ENCODE peak calls at places on chromosomes 2 and 18, in nine cellular contexts. S is IMR-90, T is K562, R is lower lobe of right lung, B is bronchial epithelial cell, C is type B pancreatic cell, U is kidney epithelial cell, O is neural progenitor cell, L is AG09309. D is an unnamed sample.

GRCh38 chr2:12636837-12637581 is 79.7 kb upstream of the TRIB2 start:
- DNase-seq in S (peak), T (no peak), R (no peak), B (no peak), C (no peak), U (no peak), O (no peak), L (no peak), D (no peak)

GRCh38 chr2:7910752-7911151 is 771.1 kb upstream of the ID2 start:
- DNase-seq in S (no peak), T (no peak), R (no peak), B (no peak), C (no peak), U (no peak), O (no peak), L (no peak), D (no peak)

GRCh38 chr2:150485871-150486538 is 1.5 kb downstream of the RND3 start:
- DNase-seq in S (peak), T (no peak), R (peak), B (peak), C (peak), U (no peak), O (peak), L (no peak), D (peak)

GRCh38 chr2:113060396-113060795 is 1.4 kb downstream of the IL36RN start:
- DNase-seq in S (no peak), T (no peak), R (no peak), B (peak), C (no peak), U (no peak), O (no peak), L (no peak), D (no peak)

GRCh38 chr2:30487603-30488002 is 40.6 kb downstream of the LCLAT1 start:
- DNase-seq in S (no peak), T (no peak), R (no peak), B (no peak), C (no peak), U (no peak), O (no peak), L (no peak), D (no peak)

GRCh38 chr2:126909366-126909765 is 10.7 kb downstream of the TEX51 start:
- DNase-seq in S (no peak), T (no peak), R (no peak), B (no peak), C (no peak), U (no peak), O (no peak), L (no peak), D (no peak)

GRCh38 chr2:204051476-204051875 is 114.9 kb downstream of the ICOS start:
- DNase-seq in S (no peak), T (peak), R (no peak), B (no peak), C (no peak), U (no peak), O (peak), L (no peak), D (no peak)

GRCh38 chr2:33525666-33526065 is 49.2 kb downstream of the RASGRP3 start:
- DNase-seq in S (no peak), T (no peak), R (no peak), B (no peak), C (no peak), U (no peak), O (no peak), L (no peak), D (no peak)

GRCh38 chr2:70726947-70727725 is 40.9 kb downstream of the ADD2 start:
- DNase-seq in S (peak), T (no peak), R (no peak), B (peak), C (no peak), U (peak), O (no peak), L (no peak), D (peak)

GRCh38 chr18:9915291-9916066 is 1.7 kb downstream of the VAPA start:
- DNase-seq in S (peak), T (no peak), R (no peak), B (no peak), C (no peak), U (no peak), O (no peak), L (no peak), D (no peak)

GRCh38 chr18:9913526-9914333 is at the start of gene VAPA:
- DNase-seq in S (peak), T (peak), R (peak), B (peak), C (peak), U (peak), O (peak), L (peak), D (peak)

GRCh38 chr18:9914334-9914583 is 443 bp downstream of the VAPA start:
- DNase-seq in S (no peak), T (peak), R (no peak), B (no peak), C (no peak), U (no peak), O (peak), L (no peak), D (no peak)

GRCh38 chr18:9916067-9916684 is 2.4 kb downstream of the VAPA start:
- DNase-seq in S (peak), T (no peak), R (no peak), B (peak), C (no peak), U (no peak), O (peak), L (no peak), D (peak)

GRCh38 chr18:9914584-9915290 is 921 bp downstream of the VAPA start:
- DNase-seq in S (peak), T (no peak), R (peak), B (peak), C (peak), U (peak), O (peak), L (peak), D (peak)
- TF ChIP-seq CTCF in S (no peak), T (no peak), R (no peak), B (no peak), C (no peak), U (no peak), O (no peak), L (no peak), D (no peak)

DNA sequence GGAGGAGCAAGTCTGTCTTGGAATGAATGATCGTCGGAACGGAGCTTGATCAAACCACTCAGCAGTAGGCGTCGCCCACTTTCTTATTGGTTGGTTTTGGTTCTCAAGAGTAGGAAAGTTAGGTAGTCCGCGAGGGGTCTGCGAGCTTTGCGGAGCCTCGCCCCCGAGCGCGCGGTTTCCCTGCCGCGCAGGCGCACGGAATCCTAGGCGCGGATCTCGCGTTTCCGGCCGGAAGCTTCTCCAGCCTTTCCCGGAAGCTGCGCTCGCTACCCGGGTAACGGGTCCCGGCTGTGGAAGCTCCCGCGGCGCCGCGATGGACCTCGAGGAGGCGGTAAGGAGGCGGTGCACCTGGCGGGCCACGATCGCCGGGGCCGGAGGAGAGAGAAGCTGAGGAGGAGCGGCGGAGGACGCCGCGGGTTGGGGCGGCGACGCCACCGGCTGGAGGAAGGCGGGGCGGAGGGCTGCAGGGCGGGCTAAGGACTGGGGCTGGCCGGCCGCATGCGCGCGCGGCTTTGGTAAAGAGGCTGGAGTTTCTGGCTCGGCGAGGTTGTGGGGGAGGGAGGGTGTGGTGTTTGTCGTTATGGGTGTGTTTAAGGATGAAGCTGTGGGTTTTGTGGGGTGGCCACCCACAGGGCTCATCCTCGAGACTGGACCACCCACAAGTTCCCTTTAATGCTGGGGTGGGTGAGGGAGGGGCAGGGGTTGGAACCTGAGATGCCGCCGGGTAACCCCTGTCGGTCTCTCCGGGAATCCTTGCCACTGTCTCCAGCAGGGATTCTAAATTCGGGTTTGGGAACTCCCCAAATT is at the start of gene TAF1B:
- DNase-seq in S (peak), T (peak), R (peak), B (peak), C (peak), U (peak), O (peak), L (peak), D (peak)
- TF ChIP-seq CTCF in S (peak), T (peak), R (peak), B (peak), C (peak), U (peak), O (peak), L (peak), D (peak)

DNA sequence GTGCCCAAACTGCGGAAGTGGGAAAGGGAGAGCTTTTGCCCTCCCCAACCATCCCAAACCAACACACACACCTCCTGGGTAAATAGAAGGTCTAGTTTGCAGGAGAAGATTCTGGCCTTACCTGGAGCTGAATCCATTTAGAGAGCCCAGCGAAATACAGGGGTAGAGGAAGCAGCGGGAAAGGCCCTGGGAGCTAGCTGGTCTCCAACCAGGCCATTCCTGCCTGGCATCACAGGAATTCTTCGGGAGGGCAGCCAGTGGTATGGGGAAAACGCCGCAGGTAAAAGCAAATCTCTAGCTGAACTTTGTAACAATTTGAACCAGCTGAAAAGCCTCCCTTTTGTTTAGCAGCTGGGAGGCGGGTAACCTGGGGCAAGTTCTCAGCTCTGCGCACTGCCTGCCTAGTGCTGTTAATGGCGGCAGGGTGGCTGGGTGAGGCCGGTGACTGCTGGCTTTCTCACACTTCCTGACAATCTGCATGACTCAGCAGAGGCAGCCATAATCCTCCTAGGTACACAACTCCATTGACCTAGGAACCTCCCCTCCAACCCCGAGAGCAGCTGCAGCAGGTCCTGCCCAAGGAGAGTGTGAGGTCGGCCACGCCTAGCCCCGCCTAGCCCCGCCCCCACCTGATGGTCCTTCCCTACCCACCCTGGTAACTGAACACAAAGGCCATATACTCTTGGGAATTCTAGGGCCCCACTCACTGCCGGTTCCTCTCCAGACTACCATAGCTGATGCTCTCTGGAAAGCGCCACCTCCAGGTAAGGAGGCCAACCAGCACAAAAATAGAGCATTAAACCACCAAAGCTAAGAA is 483.8 kb upstream of the REG3G start:
- DNase-seq in S (no peak), T (peak), R (no peak), B (no peak), C (no peak), U (no peak), O (no peak), L (no peak), D (no peak)
- TF ChIP-seq CTCF in S (no peak), T (peak), R (no peak), B (no peak), C (no peak), U (no peak), O (no peak), L (no peak), D (no peak)

DNA sequence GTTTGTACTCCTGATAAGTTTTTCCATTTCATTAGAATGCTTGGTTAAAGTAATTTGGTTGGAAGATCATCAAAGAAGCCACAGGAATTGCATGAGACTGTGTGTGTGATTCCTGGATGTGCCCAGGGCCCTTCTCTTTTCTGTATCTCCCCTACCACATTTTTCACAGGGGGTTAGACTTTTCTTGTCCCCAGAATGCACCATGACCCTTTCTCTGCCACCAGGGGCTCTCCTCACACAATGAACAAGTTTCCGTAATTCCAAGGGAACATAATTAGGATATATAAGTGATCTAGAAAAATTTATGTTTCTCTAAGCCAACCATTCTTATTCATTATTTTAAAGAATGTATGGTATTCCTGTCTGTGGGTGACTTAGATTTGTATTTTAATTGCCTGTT is 291.8 kb downstream of the NEDD4L start:
- DNase-seq in S (no peak), T (no peak), R (no peak), B (no peak), C (no peak), U (no peak), O (no peak), L (no peak), D (no peak)
- TF ChIP-seq CTCF in S (peak), T (no peak), R (no peak), B (no peak), C (peak), U (no peak), O (peak), L (peak), D (peak)

GRCh38 chr18:12010187-12010802 is 29.0 kb downstream of the IMPA2 start:
- DNase-seq in S (no peak), T (no peak), R (no peak), B (no peak), C (no peak), U (no peak), O (no peak), L (no peak), D (no peak)
- TF ChIP-seq CTCF in S (no peak), T (peak), R (no peak), B (no peak), C (no peak), U (no peak), O (no peak), L (no peak), D (no peak)

DNA sequence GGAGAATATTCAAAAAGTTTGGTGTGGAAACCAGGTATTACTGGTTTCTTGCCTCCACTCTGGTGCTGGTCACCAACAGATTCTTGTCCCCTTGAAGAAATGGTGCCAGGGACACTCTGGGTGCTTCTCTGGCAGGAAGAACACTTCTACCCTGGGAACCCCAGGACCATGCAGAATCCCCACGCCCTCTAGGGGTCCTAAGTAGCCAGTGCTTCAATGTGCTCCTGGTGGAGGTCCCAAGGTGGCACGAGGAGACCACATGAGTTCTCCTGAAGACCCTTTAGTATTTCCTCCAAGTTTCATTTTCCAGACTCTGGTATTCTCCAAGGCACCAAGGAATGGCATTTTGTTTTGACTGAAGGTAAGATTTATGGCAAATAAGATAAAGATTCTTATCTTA is 380.6 kb downstream of the TSN start:
- DNase-seq in S (peak), T (peak), R (no peak), B (peak), C (no peak), U (no peak), O (peak), L (no peak), D (no peak)
- TF ChIP-seq CTCF in S (peak), T (peak), R (peak), B (peak), C (peak), U (peak), O (peak), L (peak), D (peak)

DNA sequence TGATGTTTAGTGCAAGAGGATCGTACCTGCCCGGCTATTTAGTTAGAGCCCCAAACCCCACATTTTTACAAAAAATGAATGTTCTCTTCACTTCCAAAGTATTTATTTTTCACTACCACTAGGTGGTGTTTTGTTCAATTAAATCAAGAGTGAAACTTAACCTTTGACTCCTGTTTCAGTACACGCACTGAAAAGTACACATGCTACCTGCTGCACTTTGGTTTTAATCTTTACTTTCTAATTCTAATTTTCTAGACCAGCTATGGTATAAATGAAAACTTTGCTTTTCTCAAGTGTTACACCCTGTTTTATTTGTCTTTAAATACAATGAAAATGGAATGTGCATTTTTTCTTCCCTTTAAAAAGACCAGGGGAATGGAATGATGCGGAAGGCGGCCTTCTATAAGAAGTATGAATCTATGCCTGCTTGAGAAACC is 31.4 kb upstream of the CHN1 start:
- DNase-seq in S (peak), T (peak), R (no peak), B (peak), C (no peak), U (no peak), O (peak), L (no peak), D (peak)
- TF ChIP-seq CTCF in S (peak), T (peak), R (peak), B (no peak), C (peak), U (peak), O (peak), L (peak), D (peak)

GRCh38 chr2:103991591-103991990 is 862.3 kb upstream of the POU3F3 start:
- DNase-seq in S (no peak), T (no peak), R (no peak), B (peak), C (no peak), U (no peak), O (peak), L (no peak), D (no peak)
- TF ChIP-seq CTCF in S (no peak), T (no peak), R (no peak), B (no peak), C (peak), U (peak), O (peak), L (no peak), D (no peak)

GRCh38 chr2:149090706-149091105 is 52.2 kb downstream of the LYPD6B start:
- DNase-seq in S (no peak), T (no peak), R (no peak), B (no peak), C (no peak), U (no peak), O (no peak), L (no peak), D (no peak)

GRCh38 chr2:149089068-149089467 is 50.6 kb downstream of the LYPD6B start:
- DNase-seq in S (no peak), T (no peak), R (no peak), B (peak), C (no peak), U (no peak), O (no peak), L (no peak), D (peak)

GRCh38 chr2:149084924-149085795 is 46.7 kb downstream of the LYPD6B start:
- DNase-seq in S (no peak), T (no peak), R (no peak), B (no peak), C (no peak), U (no peak), O (no peak), L (peak), D (peak)

GRCh38 chr2:149082781-149083180 is 44.3 kb downstream of the LYPD6B start:
- DNase-seq in S (no peak), T (no peak), R (no peak), B (no peak), C (no peak), U (no peak), O (peak), L (no peak), D (no peak)

DNA sequence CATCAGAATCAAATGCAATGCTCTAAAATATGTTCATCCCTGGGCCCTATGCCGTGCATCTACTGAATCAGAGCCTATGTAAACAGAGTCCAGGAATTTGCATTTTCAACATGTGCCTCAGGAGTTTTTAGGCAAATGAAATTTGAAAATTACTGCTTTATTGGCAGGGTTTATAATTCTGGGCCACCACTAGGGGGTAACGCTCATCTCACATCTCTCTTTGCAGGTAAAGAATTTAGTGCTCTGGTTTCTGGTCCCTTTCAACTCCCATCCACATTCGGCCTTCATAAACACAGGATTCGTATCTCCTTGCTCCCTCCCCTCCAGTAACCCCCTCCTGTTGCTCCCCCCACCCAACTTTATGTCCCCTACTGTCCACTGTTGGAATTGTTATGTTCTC is 49.3 kb downstream of the LYPD6B start:
- DNase-seq in S (no peak), T (no peak), R (no peak), B (peak), C (no peak), U (no peak), O (no peak), L (no peak), D (no peak)
- TF ChIP-seq CTCF in S (peak), T (peak), R (no peak), B (peak), C (peak), U (peak), O (peak), L (peak), D (peak)

D was measured in HFFc6.